ENCODE peak calls at places on chromosomes 2 and 18, in six cellular contexts. One of them, this sample, is unnamed.

GRCh38 chr18:8786766-8787670 is 81.7 kb downstream of the MTCL1 start:
- DNase-seq in adrenal gland: no peak
- DNase-seq in RWPE1: peak
- DNase-seq in progenitor cell of endocrine pancreas: no peak
- DNase-seq in uterus: no peak
- DNase-seq in nephron progenitor cell: no peak
- DNase-seq in this sample: no peak

GRCh38 chr2:65749549-65749948 is 317.1 kb upstream of the SPRED2 start:
- DNase-seq in progenitor cell of endocrine pancreas: no peak
- DNase-seq in adrenal gland: no peak
- DNase-seq in RWPE1: no peak
- DNase-seq in uterus: no peak
- DNase-seq in nephron progenitor cell: no peak
- DNase-seq in this sample: no peak

GRCh38 chr18:25805939-25806338 is 284.5 kb downstream of the SS18 start:
- DNase-seq in RWPE1: no peak
- DNase-seq in nephron progenitor cell: no peak
- DNase-seq in adrenal gland: peak
- DNase-seq in uterus: no peak
- DNase-seq in progenitor cell of endocrine pancreas: no peak
- DNase-seq in this sample: no peak

GRCh38 chr18:65704051-65704450 is 46.8 kb upstream of the CDH7 start:
- DNase-seq in adrenal gland: no peak
- DNase-seq in RWPE1: no peak
- DNase-seq in progenitor cell of endocrine pancreas: no peak
- DNase-seq in nephron progenitor cell: no peak
- DNase-seq in uterus: no peak
- DNase-seq in this sample: no peak

GRCh38 chr2:219571311-219572236 is at the start of gene OBSL1:
- DNase-seq in RWPE1: peak
- DNase-seq in uterus: peak
- DNase-seq in nephron progenitor cell: peak
- DNase-seq in progenitor cell of endocrine pancreas: peak
- DNase-seq in adrenal gland: peak
- DNase-seq in this sample: peak

GRCh38 chr2:225171350-225171749 is 129.1 kb upstream of the DOCK10 start:
- DNase-seq in adrenal gland: no peak
- DNase-seq in RWPE1: no peak
- DNase-seq in progenitor cell of endocrine pancreas: no peak
- DNase-seq in uterus: no peak
- DNase-seq in nephron progenitor cell: no peak
- DNase-seq in this sample: no peak

GRCh38 chr18:79916546-79917350 is 34.7 kb downstream of the SLC66A2 start:
- DNase-seq in RWPE1: no peak
- DNase-seq in uterus: peak
- DNase-seq in progenitor cell of endocrine pancreas: no peak
- DNase-seq in adrenal gland: no peak
- DNase-seq in nephron progenitor cell: no peak
- DNase-seq in this sample: no peak

GRCh38 chr18:13480856-13481255 is 245.5 kb downstream of the FAM210A start:
- DNase-seq in progenitor cell of endocrine pancreas: no peak
- DNase-seq in RWPE1: no peak
- DNase-seq in nephron progenitor cell: no peak
- DNase-seq in uterus: no peak
- DNase-seq in adrenal gland: peak
- DNase-seq in this sample: no peak

GRCh38 chr18:23487738-23488625 is 15.3 kb upstream of the RMC1 start:
- DNase-seq in adrenal gland: no peak
- DNase-seq in progenitor cell of endocrine pancreas: no peak
- DNase-seq in RWPE1: no peak
- DNase-seq in uterus: no peak
- DNase-seq in nephron progenitor cell: no peak
- DNase-seq in this sample: no peak

GRCh38 chr2:11079131-11079824 is 76.0 kb upstream of the SLC66A3 start:
- DNase-seq in nephron progenitor cell: no peak
- DNase-seq in uterus: no peak
- DNase-seq in adrenal gland: no peak
- DNase-seq in progenitor cell of endocrine pancreas: no peak
- DNase-seq in RWPE1: peak
- DNase-seq in this sample: no peak

GRCh38 chr2:77862120-77862519 is 339.9 kb upstream of the LRRTM4 start:
- DNase-seq in progenitor cell of endocrine pancreas: no peak
- DNase-seq in adrenal gland: no peak
- DNase-seq in RWPE1: no peak
- DNase-seq in uterus: no peak
- DNase-seq in nephron progenitor cell: no peak
- DNase-seq in this sample: no peak

GRCh38 chr2:86747708-86748627 is 27.9 kb downstream of the RMND5A start:
- DNase-seq in progenitor cell of endocrine pancreas: no peak
- DNase-seq in adrenal gland: peak
- DNase-seq in RWPE1: peak
- DNase-seq in uterus: no peak
- DNase-seq in nephron progenitor cell: no peak
- DNase-seq in this sample: no peak

GRCh38 chr2:153595939-153596338 is 117.4 kb upstream of the RPRM start:
- DNase-seq in RWPE1: no peak
- DNase-seq in adrenal gland: no peak
- DNase-seq in nephron progenitor cell: no peak
- DNase-seq in progenitor cell of endocrine pancreas: no peak
- DNase-seq in uterus: no peak
- DNase-seq in this sample: no peak

GRCh38 chr18:34787931-34788532 is 77.9 kb downstream of the DTNA start:
- DNase-seq in RWPE1: peak
- DNase-seq in progenitor cell of endocrine pancreas: no peak
- DNase-seq in nephron progenitor cell: peak
- DNase-seq in uterus: no peak
- DNase-seq in adrenal gland: peak
- DNase-seq in this sample: peak

GRCh38 chr2:16855183-16855582 is 189.5 kb upstream of the CYRIA start:
- DNase-seq in uterus: no peak
- DNase-seq in nephron progenitor cell: no peak
- DNase-seq in RWPE1: no peak
- DNase-seq in adrenal gland: no peak
- DNase-seq in progenitor cell of endocrine pancreas: no peak
- DNase-seq in this sample: no peak

GRCh38 chr2:240369725-240370585 is 65.5 kb upstream of the GPC1 start:
- DNase-seq in uterus: peak
- DNase-seq in nephron progenitor cell: no peak
- DNase-seq in progenitor cell of endocrine pancreas: no peak
- DNase-seq in adrenal gland: peak
- DNase-seq in RWPE1: peak
- DNase-seq in this sample: peak

GRCh38 chr2:44895061-44895460 is 46.4 kb upstream of the SIX3 start:
- DNase-seq in nephron progenitor cell: no peak
- DNase-seq in RWPE1: no peak
- DNase-seq in adrenal gland: no peak
- DNase-seq in progenitor cell of endocrine pancreas: no peak
- DNase-seq in uterus: no peak
- DNase-seq in this sample: no peak

GRCh38 chr18:11119962-11120361 is 29.4 kb downstream of the PIEZO2 start:
- DNase-seq in nephron progenitor cell: no peak
- DNase-seq in adrenal gland: peak
- DNase-seq in progenitor cell of endocrine pancreas: no peak
- DNase-seq in uterus: no peak
- DNase-seq in RWPE1: no peak
- DNase-seq in this sample: no peak

GRCh38 chr2:24971300-24971549 is 530 bp downstream of the DNAJC27 start:
- DNase-seq in adrenal gland: peak
- DNase-seq in progenitor cell of endocrine pancreas: no peak
- DNase-seq in RWPE1: no peak
- DNase-seq in nephron progenitor cell: no peak
- DNase-seq in uterus: no peak
- DNase-seq in this sample: no peak

GRCh38 chr2:128315122-128315828 is 3.4 kb downstream of the HS6ST1 start:
- DNase-seq in progenitor cell of endocrine pancreas: peak
- DNase-seq in nephron progenitor cell: no peak
- DNase-seq in uterus: no peak
- DNase-seq in RWPE1: no peak
- DNase-seq in adrenal gland: no peak
- DNase-seq in this sample: no peak

GRCh38 chr2:19632327-19633040 is 269.3 kb downstream of the TTC32 start:
- DNase-seq in nephron progenitor cell: no peak
- DNase-seq in progenitor cell of endocrine pancreas: no peak
- DNase-seq in adrenal gland: peak
- DNase-seq in RWPE1: no peak
- DNase-seq in uterus: peak
- DNase-seq in this sample: peak

GRCh38 chr18:50638623-50639398 is 78.9 kb downstream of the MAPK4 start:
- DNase-seq in adrenal gland: peak
- DNase-seq in RWPE1: no peak
- DNase-seq in nephron progenitor cell: no peak
- DNase-seq in progenitor cell of endocrine pancreas: no peak
- DNase-seq in uterus: no peak
- DNase-seq in this sample: no peak

GRCh38 chr18:62506495-62507143 is 16.2 kb upstream of the ZCCHC2 start:
- DNase-seq in uterus: no peak
- DNase-seq in RWPE1: no peak
- DNase-seq in nephron progenitor cell: no peak
- DNase-seq in adrenal gland: no peak
- DNase-seq in progenitor cell of endocrine pancreas: no peak
- DNase-seq in this sample: no peak

GRCh38 chr2:176565641-176566323 is 296.5 kb downstream of the MTX2 start:
- DNase-seq in RWPE1: no peak
- DNase-seq in uterus: peak
- DNase-seq in nephron progenitor cell: peak
- DNase-seq in adrenal gland: no peak
- DNase-seq in progenitor cell of endocrine pancreas: no peak
- DNase-seq in this sample: no peak

GRCh38 chr2:163417596-163418337 is 318.0 kb downstream of the FIGN start:
- DNase-seq in nephron progenitor cell: no peak
- DNase-seq in adrenal gland: no peak
- DNase-seq in RWPE1: no peak
- DNase-seq in uterus: no peak
- DNase-seq in progenitor cell of endocrine pancreas: no peak
- DNase-seq in this sample: no peak

GRCh38 chr2:222436040-222436413 is 11.7 kb downstream of the SGPP2 start:
- DNase-seq in nephron progenitor cell: no peak
- DNase-seq in uterus: no peak
- DNase-seq in RWPE1: no peak
- DNase-seq in adrenal gland: no peak
- DNase-seq in progenitor cell of endocrine pancreas: no peak
- DNase-seq in this sample: no peak
- TF ChIP-seq CTCF in nephron progenitor cell: no peak
- TF ChIP-seq CTCF in uterus: no peak
- TF ChIP-seq CTCF in RWPE1: no peak
- TF ChIP-seq CTCF in adrenal gland: no peak
- TF ChIP-seq CTCF in progenitor cell of endocrine pancreas: no peak
- TF ChIP-seq CTCF in this sample: no peak

DNA sequence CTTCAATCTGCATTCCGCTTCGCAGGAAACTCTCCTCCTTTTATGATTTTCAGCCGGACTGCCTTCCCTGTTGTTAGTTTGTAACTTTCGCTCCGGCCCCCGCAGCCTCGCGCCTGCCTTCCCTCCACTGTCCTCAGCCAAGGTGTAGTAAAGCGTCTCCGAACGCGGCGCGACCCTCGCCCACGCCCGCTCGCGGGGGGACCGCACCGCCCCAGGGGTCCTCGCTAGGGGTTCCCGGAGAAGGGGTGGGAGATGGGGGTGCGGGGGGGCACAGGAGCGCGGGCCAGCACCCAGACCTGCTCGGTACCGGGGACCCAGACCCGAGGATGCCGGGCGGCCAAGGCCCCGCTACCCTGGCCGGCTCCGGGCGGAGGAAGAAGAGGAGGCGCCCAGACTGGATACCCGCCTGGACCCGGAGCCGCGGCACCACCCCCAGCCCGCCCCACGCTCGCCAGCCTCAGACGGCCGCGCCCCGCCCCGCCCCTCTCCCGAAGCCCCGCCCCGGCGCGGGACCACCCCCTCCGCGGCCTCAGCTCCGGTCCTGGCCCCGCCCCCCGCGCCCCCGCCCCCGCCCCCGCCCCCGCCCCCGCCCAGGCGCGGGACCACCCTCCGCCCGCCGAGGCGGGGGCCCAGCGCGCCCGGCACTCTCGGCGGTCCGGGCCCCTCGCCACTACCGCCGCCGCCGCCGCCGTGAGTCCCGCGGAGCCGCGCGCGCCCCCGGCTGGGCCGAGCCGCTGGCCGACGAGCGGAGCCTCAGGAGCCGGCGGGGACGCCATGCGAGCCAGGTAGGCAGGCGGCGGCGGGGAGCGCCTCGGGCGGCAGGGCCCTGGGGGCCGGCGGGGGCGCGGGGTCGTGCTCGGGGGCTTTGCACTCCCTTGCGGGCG is at the start of gene SH3BP4:
- DNase-seq in uterus: peak
- DNase-seq in RWPE1: peak
- DNase-seq in progenitor cell of endocrine pancreas: peak
- DNase-seq in nephron progenitor cell: peak
- DNase-seq in adrenal gland: peak
- DNase-seq in this sample: peak
- TF ChIP-seq CTCF in uterus: peak
- TF ChIP-seq CTCF in RWPE1: no peak
- TF ChIP-seq CTCF in progenitor cell of endocrine pancreas: no peak
- TF ChIP-seq CTCF in nephron progenitor cell: no peak
- TF ChIP-seq CTCF in adrenal gland: no peak
- TF ChIP-seq CTCF in this sample: peak

GRCh38 chr2:232117413-232117812 is 155.9 kb downstream of the DIS3L2 start:
- DNase-seq in progenitor cell of endocrine pancreas: no peak
- DNase-seq in nephron progenitor cell: no peak
- DNase-seq in RWPE1: no peak
- DNase-seq in adrenal gland: no peak
- DNase-seq in uterus: no peak
- DNase-seq in this sample: no peak
- TF ChIP-seq CTCF in progenitor cell of endocrine pancreas: no peak
- TF ChIP-seq CTCF in nephron progenitor cell: no peak
- TF ChIP-seq CTCF in RWPE1: no peak
- TF ChIP-seq CTCF in adrenal gland: no peak
- TF ChIP-seq CTCF in uterus: no peak
- TF ChIP-seq CTCF in this sample: no peak

GRCh38 chr2:102253753-102254150 is 57.6 kb upstream of the IL1RL1 start:
- DNase-seq in progenitor cell of endocrine pancreas: no peak
- DNase-seq in adrenal gland: no peak
- DNase-seq in uterus: no peak
- DNase-seq in nephron progenitor cell: no peak
- DNase-seq in RWPE1: no peak
- DNase-seq in this sample: no peak

GRCh38 chr2:102251042-102251848 is 60.1 kb upstream of the IL1RL1 start:
- DNase-seq in uterus: peak
- DNase-seq in adrenal gland: peak
- DNase-seq in RWPE1: peak
- DNase-seq in nephron progenitor cell: peak
- DNase-seq in progenitor cell of endocrine pancreas: no peak
- DNase-seq in this sample: peak

GRCh38 chr2:102250278-102250821 is 61.0 kb upstream of the IL1RL1 start:
- DNase-seq in nephron progenitor cell: no peak
- DNase-seq in adrenal gland: no peak
- DNase-seq in progenitor cell of endocrine pancreas: no peak
- DNase-seq in uterus: no peak
- DNase-seq in RWPE1: no peak
- DNase-seq in this sample: no peak

GRCh38 chr2:102253140-102253752 is 58.1 kb upstream of the IL1RL1 start:
- DNase-seq in progenitor cell of endocrine pancreas: no peak
- DNase-seq in uterus: no peak
- DNase-seq in nephron progenitor cell: no peak
- DNase-seq in adrenal gland: no peak
- DNase-seq in RWPE1: no peak
- DNase-seq in this sample: no peak

DNA sequence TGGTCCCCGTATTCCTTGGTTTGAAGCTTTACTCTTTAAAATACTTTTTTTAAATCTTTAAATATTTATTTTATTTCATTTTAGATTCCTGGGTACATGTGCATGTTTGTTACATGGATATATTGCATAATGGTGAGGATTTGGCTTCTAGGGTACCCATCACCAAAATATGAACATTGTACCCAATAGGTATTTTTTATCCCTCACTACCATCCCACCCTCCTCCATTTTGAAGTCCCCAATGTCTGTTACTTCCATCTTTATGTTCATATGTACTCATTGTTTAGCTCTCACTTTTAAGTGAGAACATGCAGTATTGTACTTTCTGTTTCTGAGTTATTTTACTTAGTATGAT is 59.5 kb upstream of the IL1RL1 start:
- DNase-seq in adrenal gland: no peak
- DNase-seq in uterus: no peak
- DNase-seq in RWPE1: no peak
- DNase-seq in nephron progenitor cell: no peak
- DNase-seq in progenitor cell of endocrine pancreas: no peak
- DNase-seq in this sample: no peak
- TF ChIP-seq CTCF in adrenal gland: no peak
- TF ChIP-seq CTCF in uterus: no peak
- TF ChIP-seq CTCF in RWPE1: peak
- TF ChIP-seq CTCF in nephron progenitor cell: no peak
- TF ChIP-seq CTCF in progenitor cell of endocrine pancreas: no peak
- TF ChIP-seq CTCF in this sample: peak